ENCODE peak calls at places on chromosomes 16 and 17, in eight cellular contexts. S is mesothelial cell of epicardium; D is adipocyte; Z is nucleus accumbens; L is fibroblast of mammary gland; X is CD4-positive, alpha-beta T cell; V is T-helper 2 cell; E is fibroblast of lung. Y is an unnamed sample.

GRCh38 chr16:4176794-4177438 is 60.7 kb upstream of the ADCY9 start:
- DNase-seq in S (no peak), D (peak), Z (no peak), L (peak), X (no peak), V (no peak), E (peak), Y (peak)

GRCh38 chr16:87956771-87957279 is 5.6 kb downstream of the BANP start:
- DNase-seq in S (no peak), D (no peak), Z (no peak), L (peak), X (peak), V (no peak), E (peak), Y (no peak)

GRCh38 chr16:27718136-27718766 is 168.3 kb downstream of the KATNIP start:
- DNase-seq in S (no peak), D (no peak), Z (no peak), L (no peak), X (no peak), V (no peak), E (no peak), Y (no peak)

GRCh38 chr17:9929873-9930272 is 24.8 kb upstream of the RCVRN start:
- DNase-seq in S (no peak), D (no peak), Z (no peak), L (no peak), X (no peak), V (no peak), E (no peak), Y (no peak)

GRCh38 chr16:69830146-69830533 is 68.0 kb downstream of the WWP2 start:
- DNase-seq in S (no peak), D (no peak), Z (no peak), L (no peak), X (no peak), V (no peak), E (no peak), Y (no peak)

GRCh38 chr17:58100506-58100905 is 17.3 kb downstream of the DYNLL2 start:
- DNase-seq in S (no peak), D (no peak), Z (no peak), L (no peak), X (no peak), V (no peak), E (no peak), Y (no peak)

GRCh38 chr16:16027728-16028310 is 78.4 kb downstream of the ABCC1 start:
- DNase-seq in S (no peak), D (no peak), Z (no peak), L (no peak), X (no peak), V (no peak), E (no peak), Y (no peak)

GRCh38 chr17:1228752-1229353 is 41.4 kb upstream of the BHLHA9 start:
- DNase-seq in S (no peak), D (no peak), Z (no peak), L (no peak), X (no peak), V (no peak), E (no peak), Y (no peak)

GRCh38 chr17:48068491-48068961 is 20.4 kb downstream of the NFE2L1 start:
- DNase-seq in S (no peak), D (peak), Z (no peak), L (peak), X (no peak), V (no peak), E (peak), Y (no peak)

GRCh38 chr16:16805809-16806208 is 426.9 kb downstream of the NPIPA7 start:
- DNase-seq in S (no peak), D (no peak), Z (no peak), L (no peak), X (no peak), V (no peak), E (no peak), Y (no peak)

Y was measured in kidney epithelial cell.